ENCODE peak calls at places on chromosomes 4 and X, in seven cellular contexts. Z, K, I, L, Y, G and H are unnamed samples.

GRCh38 chr4:20391224-20391623 is 139.5 kb downstream of the SLIT2 start:
- DNase-seq in Z (no peak), K (peak; percentile 7), I (peak; percentile 36), L (no peak), Y (no peak), G (peak; percentile 70), H (peak; percentile 26)

GRCh38 chr4:10584042-10584441 is 100.5 kb downstream of the CLNK start:
- DNase-seq in Z (no peak), K (peak; percentile 70), I (peak; percentile 89), L (no peak), Y (no peak), G (peak; percentile 93), H (peak; percentile 77)

GRCh38 chrX:39476596-39476995 is 621.2 kb downstream of the BCOR start:
- DNase-seq in Z (peak; percentile 48), K (no peak), I (no peak), L (peak; percentile 52), Y (no peak), G (no peak), H (no peak)

GRCh38 chr4:146472404-146472803 is 49.3 kb downstream of the SLC10A7 start:
- DNase-seq in Z (peak; percentile 26), K (no peak), I (no peak), L (no peak), Y (no peak), G (no peak), H (no peak)

GRCh38 chrX:102042706-102043325 is 82.7 kb upstream of the TCEAL2 start:
- DNase-seq in Z (no peak), K (peak; percentile 42), I (no peak), L (no peak), Y (no peak), G (no peak), H (peak; percentile 8)

GRCh38 chr4:5378002-5378401 is 326.7 kb downstream of the STK32B start:
- DNase-seq in Z (no peak), K (no peak), I (no peak), L (peak; percentile 69), Y (no peak), G (no peak), H (no peak)

GRCh38 chr4:73705056-73705432 is 35.3 kb upstream of the CXCL8 start:
- DNase-seq in Z (no peak), K (peak; percentile 82), I (peak; percentile 45), L (no peak), Y (no peak), G (peak; percentile 84), H (peak; percentile 69)

GRCh38 chrX:84123585-84123984 is 64.4 kb downstream of the RPS6KA6 start:
- DNase-seq in Z (no peak), K (peak; percentile 67), I (no peak), L (no peak), Y (no peak), G (no peak), H (peak; percentile 46)

GRCh38 chr4:153530284-153530995 is 64.3 kb downstream of the TMEM131L start:
- DNase-seq in Z (no peak), K (no peak), I (no peak), L (no peak), Y (no peak), G (no peak), H (no peak)

GRCh38 chr4:1866095-1866755 is 5.0 kb upstream of the NSD2 start:
- DNase-seq in Z (no peak), K (no peak), I (no peak), L (peak; percentile 41), Y (no peak), G (no peak), H (no peak)

GRCh38 chr4:8159522-8160232 is 1.1 kb upstream of the ABLIM2 start:
- DNase-seq in Z (no peak), K (no peak), I (no peak), L (no peak), Y (no peak), G (no peak), H (no peak)

GRCh38 chrX:135436966-135437866 is 15.5 kb downstream of the SMIM10L2A start:
- DNase-seq in Z (no peak), K (no peak), I (no peak), L (no peak), Y (no peak), G (no peak), H (no peak)

GRCh38 chr4:7964890-7965662 is 25.4 kb upstream of the AFAP1 start:
- DNase-seq in Z (no peak), K (peak; percentile 95), I (no peak), L (no peak), Y (peak; percentile 83), G (peak; percentile 64), H (peak; percentile 89)

GRCh38 chr4:168220893-168221292 is 97.7 kb downstream of the DDX60 start:
- DNase-seq in Z (no peak), K (peak; percentile 44), I (no peak), L (no peak), Y (no peak), G (peak; percentile 17), H (no peak)

GRCh38 chr4:26088433-26088928 is 174.5 kb downstream of the SMIM20 start:
- DNase-seq in Z (no peak), K (peak; percentile 95), I (peak; percentile 25), L (no peak), Y (no peak), G (peak; percentile 75), H (peak; percentile 91)

GRCh38 chr4:185343726-185344581 is 51.8 kb downstream of the LRP2BP start:
- DNase-seq in Z (no peak), K (no peak), I (peak; percentile 72), L (peak; percentile 68), Y (peak; percentile 93), G (peak; percentile 71), H (no peak)

GRCh38 chrX:38664285-38664684 is 102.9 kb downstream of the TSPAN7 start:
- DNase-seq in Z (peak; percentile 64), K (peak; percentile 23), I (peak; percentile 15), L (no peak), Y (no peak), G (peak; percentile 29), H (peak; percentile 34)

GRCh38 chrX:104641176-104641575 is 75.2 kb downstream of the IL1RAPL2 start:
- DNase-seq in Z (no peak), K (no peak), I (no peak), L (no peak), Y (peak; percentile 22), G (no peak), H (no peak)

GRCh38 chrX:41759817-41760216 is 35.8 kb downstream of the GPR82 start:
- DNase-seq in Z (peak; percentile 38), K (peak; percentile 7), I (peak; percentile 6), L (no peak), Y (no peak), G (peak; percentile 19), H (no peak)

GRCh38 chrX:38804481-38805293 is 3.4 kb downstream of the MID1IP1 start:
- DNase-seq in Z (peak; percentile 55), K (no peak), I (no peak), L (peak; percentile 35), Y (peak; percentile 65), G (no peak), H (peak; percentile 35)

GRCh38 chrX:53077207-53078197 is 4.7 kb upstream of the TSPYL2 start:
- DNase-seq in Z (no peak), K (no peak), I (no peak), L (no peak), Y (no peak), G (no peak), H (no peak)

GRCh38 chrX:153560000-153560399 is 38.9 kb downstream of the CCNQ start:
- DNase-seq in Z (no peak), K (no peak), I (no peak), L (no peak), Y (no peak), G (no peak), H (no peak)

GRCh38 chr4:78454016-78454415 is 97.6 kb upstream of the ANXA3 start:
- DNase-seq in Z (no peak), K (peak; percentile 86), I (no peak), L (no peak), Y (no peak), G (no peak), H (peak; percentile 60)

GRCh38 chr4:176052744-176053143 is 12.9 kb upstream of the WDR17 start:
- DNase-seq in Z (no peak), K (no peak), I (no peak), L (no peak), Y (no peak), G (no peak), H (no peak)

GRCh38 chr4:64584981-64585557 is 175.8 kb upstream of the TECRL start:
- DNase-seq in Z (peak; percentile 67), K (peak; percentile 19), I (no peak), L (peak; percentile 38), Y (no peak), G (peak; percentile 36), H (no peak)

GRCh38 chr4:128525939-128526630 is 238.5 kb upstream of the PGRMC2 start:
- DNase-seq in Z (no peak), K (peak; percentile 90), I (no peak), L (no peak), Y (no peak), G (peak; percentile 56), H (peak; percentile 52)

GRCh38 chrX:151713859-151714258 is 2.0 kb upstream of the FATE1 start:
- DNase-seq in Z (peak; percentile 20), K (peak; percentile 7), I (peak; percentile 13), L (peak; percentile 56), Y (no peak), G (peak; percentile 7), H (no peak)

GRCh38 chr4:152352645-152353116 is 183.2 kb downstream of the FBXW7 start:
- DNase-seq in Z (peak; percentile 73), K (peak; percentile 96), I (peak; percentile 94), L (peak; percentile 87), Y (peak; percentile 85), G (peak; percentile 99), H (peak; percentile 99)

GRCh38 chr4:168666531-168666930 is 169.7 kb downstream of the PALLD start:
- DNase-seq in Z (no peak), K (no peak), I (peak; percentile 41), L (no peak), Y (no peak), G (peak; percentile 89), H (peak; percentile 69)

GRCh38 chr4:44700427-44700826 is 22.2 kb downstream of the GUF1 start:
- DNase-seq in Z (no peak), K (no peak), I (no peak), L (no peak), Y (no peak), G (no peak), H (no peak)
- H3K27me3 ChIP-seq in Z (no peaks in the 10 kb centered on the region), K (no peaks in the 10 kb centered on the region), I (no peaks in the 10 kb centered on the region), L (no peaks in the 10 kb centered on the region), Y (no peaks in the 10 kb centered on the region), G (no peaks in the 10 kb centered on the region), H (no peaks in the 10 kb centered on the region)

GRCh38 chr4:53580301-53580700 is 11.0 kb downstream of the LNX1 start:
- DNase-seq in Z (no peak), K (no peak), I (no peak), L (no peak), Y (no peak), G (no peak), H (no peak)
- H3K27me3 ChIP-seq in Z (no peaks in the 10 kb centered on the region), K (no peaks in the 10 kb centered on the region), I (no peaks in the 10 kb centered on the region), L (peaks cover 27% of the 10 kb centered on the region), Y (no peaks in the 10 kb centered on the region), G (no peaks in the 10 kb centered on the region), H (no peaks in the 10 kb centered on the region)

DNA sequence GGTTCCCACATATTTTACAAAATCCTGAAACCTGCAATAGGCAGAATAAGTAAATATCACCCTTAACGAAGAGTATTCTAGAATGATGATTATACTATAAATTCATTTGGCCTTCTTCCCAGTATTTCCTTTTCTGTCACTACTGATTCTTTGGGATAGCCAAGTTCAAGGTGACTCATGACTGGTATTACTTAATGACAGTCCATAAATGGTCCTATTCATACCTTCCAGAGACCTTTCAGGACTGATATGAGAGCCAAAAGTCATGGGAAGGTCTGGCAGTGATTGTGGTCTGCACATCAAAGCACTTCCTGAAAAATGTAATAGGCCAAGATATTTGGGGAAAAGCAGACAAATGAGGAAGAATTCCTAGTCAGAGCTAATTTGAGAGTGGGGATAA is 239.6 kb upstream of the FAM47A start:
- DNase-seq in Z (no peak), K (peak; percentile 35), I (no peak), L (no peak), Y (no peak), G (no peak), H (no peak)
- H3K27me3 ChIP-seq in Z (no peaks in the 10 kb centered on the region), K (no peaks in the 10 kb centered on the region), I (no peaks in the 10 kb centered on the region), L (no peaks in the 10 kb centered on the region), Y (no peaks in the 10 kb centered on the region), G (no peaks in the 10 kb centered on the region), H (no peaks in the 10 kb centered on the region)

GRCh38 chrX:627995-628394 is 2.6 kb upstream of the SHOX start:
- DNase-seq in Z (no peak), K (no peak), I (no peak), L (no peak), Y (no peak), G (no peak), H (no peak)
- H3K27me3 ChIP-seq in Z (peaks cover 90% of the 10 kb centered on the region), K (peaks cover 2% of the 10 kb centered on the region), I (peaks cover 54% of the 10 kb centered on the region), L (peaks cover 59% of the 10 kb centered on the region), Y (peaks cover 15% of the 10 kb centered on the region), G (no peaks in the 10 kb centered on the region), H (peaks cover 67% of the 10 kb centered on the region)